ENCODE peak calls at places on chromosome 17, in nine cellular contexts. W is psoas muscle; C is CD8-positive, alpha-beta T cell; P is heart right ventricle; K is WERI-Rb-1; O is right atrium auricular region; M is endothelial cell of umbilical vein; U is AG04450; X is pancreas. S is an unnamed sample.

GRCh38 chr17:2282297-2282873 is 21.2 kb downstream of the SMG6 start:
- DNase-seq in X (no peak), U (peak), P (no peak), M (peak), W (no peak), K (no peak), C (no peak), O (no peak), S (peak)

GRCh38 chr17:2055494-2056220 is 754 bp downstream of the HIC1 start:
- DNase-seq in K (no peak), P (peak), U (no peak), O (no peak), W (peak), C (peak), X (no peak), M (no peak), S (peak)

GRCh38 chr17:61533797-61534196 is 57.2 kb downstream of the NACA2 start:
- DNase-seq in C (no peak), X (no peak), U (no peak), M (no peak), W (no peak), K (no peak), O (no peak), P (no peak), S (no peak)

GRCh38 chr17:65409381-65409780 is 152.1 kb downstream of the AXIN2 start:
- DNase-seq in K (no peak), P (no peak), C (no peak), W (no peak), M (no peak), U (no peak), X (no peak), O (no peak), S (no peak)

GRCh38 chr17:64683791-64684190 is 21.7 kb upstream of the SMURF2 start:
- DNase-seq in M (no peak), K (no peak), W (no peak), U (no peak), O (no peak), P (no peak), X (no peak), C (no peak), S (no peak)

GRCh38 chr17:74527081-74527480 is 4.2 kb downstream of the CD300LB start:
- DNase-seq in P (no peak), X (no peak), C (peak), K (no peak), U (no peak), O (no peak), W (no peak), M (no peak), S (no peak)

GRCh38 chr17:73072254-73072962 is 20.1 kb downstream of the SLC39A11 start:
- DNase-seq in O (no peak), C (no peak), U (no peak), M (no peak), P (no peak), W (no peak), X (no peak), K (no peak), S (no peak)

GRCh38 chr17:14575349-14575966 is 274.6 kb downstream of the HS3ST3B1 start:
- DNase-seq in U (peak), K (no peak), W (no peak), O (no peak), P (no peak), M (no peak), X (no peak), C (no peak), S (peak)

GRCh38 chr17:40069751-40070643 is 7.2 kb downstream of the THRA start:
- DNase-seq in C (peak), X (peak), K (peak), P (peak), M (peak), O (no peak), U (no peak), W (no peak), S (peak)

GRCh38 chr17:44543213-44543904 is 13.9 kb upstream of the FZD2 start:
- DNase-seq in W (no peak), M (no peak), K (no peak), O (no peak), C (no peak), P (no peak), X (no peak), U (peak), S (peak)

GRCh38 chr17:73469311-73469710 is 157.5 kb upstream of the CDC42EP4 start:
- DNase-seq in X (no peak), U (no peak), C (no peak), M (no peak), W (no peak), K (no peak), O (no peak), P (no peak), S (no peak)

GRCh38 chr17:7436556-7437368 is 1.5 kb downstream of the TMEM102 start:
- DNase-seq in M (peak), O (peak), K (peak), P (peak), U (no peak), X (peak), C (peak), W (peak), S (peak)

GRCh38 chr17:38464723-38465419 is 36.6 kb downstream of the ARHGAP23 start:
- DNase-seq in O (peak), W (peak), P (peak), U (peak), M (peak), K (no peak), C (no peak), X (no peak), S (peak)

GRCh38 chr17:50949128-50950001 is 83.2 kb upstream of the TOB1 start:
- DNase-seq in U (no peak), X (peak), O (no peak), M (no peak), K (peak), P (no peak), C (no peak), W (peak), S (no peak)

GRCh38 chr17:21387616-21388015 is 11.5 kb downstream of the KCNJ12 start:
- DNase-seq in U (no peak), W (no peak), X (no peak), O (no peak), K (no peak), M (no peak), P (no peak), C (no peak), S (no peak)

GRCh38 chr17:1002771-1003555 is 6.0 kb downstream of the TIMM22 start:
- DNase-seq in U (peak), W (no peak), O (no peak), P (no peak), M (peak), C (no peak), K (no peak), X (no peak), S (peak)

GRCh38 chr17:66375121-66375520 is 72.7 kb downstream of the PRKCA start:
- DNase-seq in K (peak), O (no peak), M (no peak), P (no peak), U (no peak), C (no peak), X (no peak), W (no peak), S (no peak)

GRCh38 chr17:79933863-79934652 is 94.8 kb upstream of the CBX4 start:
- DNase-seq in X (no peak), M (peak), U (no peak), P (no peak), O (no peak), K (no peak), C (no peak), W (peak), S (peak)

GRCh38 chr17:40092581-40092980 is 7.8 kb downstream of the NR1D1 start:
- DNase-seq in C (no peak), M (no peak), U (no peak), X (no peak), K (peak), P (no peak), O (no peak), W (no peak), S (no peak)

GRCh38 chr17:2062571-2063183 is 7.8 kb downstream of the HIC1 start:
- DNase-seq in X (no peak), W (peak), P (no peak), C (no peak), K (no peak), M (peak), O (no peak), U (no peak), S (peak)

GRCh38 chr17:8341456-8341855 is 1.8 kb downstream of the ODF4 start:
- DNase-seq in W (no peak), K (no peak), M (no peak), X (no peak), P (no peak), O (no peak), C (no peak), U (no peak), S (no peak)

GRCh38 chr17:34245496-34245895 is 9.6 kb upstream of the CCL2 start:
- DNase-seq in W (no peak), P (no peak), O (no peak), X (no peak), U (no peak), C (no peak), K (no peak), M (no peak), S (no peak)

GRCh38 chr17:40076595-40076994 is 13.8 kb downstream of the THRA start:
- DNase-seq in U (no peak), X (peak), K (no peak), O (no peak), W (no peak), C (no peak), P (no peak), M (no peak), S (no peak)

GRCh38 chr17:45775576-45776011 is 8.5 kb upstream of the CRHR1 start:
- DNase-seq in K (peak), P (peak), M (no peak), C (no peak), O (no peak), X (peak), W (peak), U (no peak), S (no peak)

GRCh38 chr17:33142703-33143299 is 150.3 kb downstream of the ASIC2 start:
- DNase-seq in P (no peak), X (peak), W (no peak), U (no peak), C (peak), M (peak), K (no peak), O (no peak), S (peak)

GRCh38 chr17:60089097-60089844 is 10.6 kb upstream of the HEATR6 start:
- DNase-seq in O (no peak), P (no peak), K (no peak), M (no peak), W (no peak), U (no peak), X (no peak), C (no peak), S (no peak)

GRCh38 chr17:78976907-78977680 is 2.6 kb downstream of the LGALS3BP start:
- DNase-seq in X (no peak), C (no peak), K (no peak), P (no peak), O (no peak), W (no peak), U (no peak), M (no peak), S (no peak)

GRCh38 chr17:11240041-11240801 is 792 bp upstream of the SHISA6 start:
- DNase-seq in P (peak), X (peak), M (no peak), O (no peak), K (peak), U (no peak), W (peak), C (no peak), S (no peak)

GRCh38 chr17:79087428-79088143 is 13.0 kb downstream of the ENGASE start:
- DNase-seq in K (peak), U (no peak), M (peak), O (peak), C (peak), X (peak), W (peak), P (peak), S (peak)

GRCh38 chr17:64154321-64155089 is 24.6 kb upstream of the ERN1 start:
- DNase-seq in X (no peak), O (no peak), K (no peak), M (no peak), U (no peak), W (no peak), C (no peak), P (peak), S (no peak)

GRCh38 chr17:44071772-44072171 is 1.2 kb downstream of the G6PC3 start:
- DNase-seq in X (no peak), P (no peak), M (peak), C (no peak), W (no peak), U (no peak), O (no peak), K (no peak), S (peak)

GRCh38 chr17:48612854-48613691 is 2.0 kb downstream of the HOXB8 start:
- DNase-seq in M (peak), W (peak), P (no peak), O (no peak), K (peak), C (peak), X (no peak), U (no peak), S (peak)

GRCh38 chr17:6457688-6458190 is 13.5 kb downstream of the PIMREG start:
- DNase-seq in W (no peak), M (no peak), O (no peak), K (no peak), X (no peak), C (no peak), U (no peak), P (no peak), S (no peak)

GRCh38 chr17:15510361-15510760 is 42.9 kb upstream of the CDRT4 start:
- DNase-seq in C (no peak), O (no peak), K (no peak), W (no peak), P (no peak), X (no peak), U (no peak), M (peak), S (peak)

GRCh38 chr17:75552847-75553552 is 27.5 kb downstream of the LLGL2 start:
- DNase-seq in C (no peak), W (no peak), U (no peak), M (no peak), K (no peak), P (no peak), O (no peak), X (no peak), S (peak)
- H3K27ac ChIP-seq in C (no peak), W (no peak), U (no peak), M (no peak), K (no peak), P (no peak), O (no peak), X (no peak), S (peak)

GRCh38 chr17:19470529-19471261 is 59.7 kb downstream of the RNF112 start:
- DNase-seq in K (peak), W (peak), U (peak), M (no peak), O (peak), X (no peak), P (peak), C (no peak), S (no peak)
- H3K27ac ChIP-seq in K (no peak), W (no peak), U (peak), M (no peak), O (no peak), X (no peak), P (no peak), C (no peak), S (no peak)

GRCh38 chr17:77872199-77872598 is 86.3 kb upstream of the TNRC6C start:
- DNase-seq in X (no peak), C (no peak), K (no peak), W (no peak), M (no peak), U (no peak), P (no peak), O (no peak), S (no peak)

GRCh38 chr17:77867976-77868713 is 90.4 kb upstream of the TNRC6C start:
- DNase-seq in C (no peak), X (no peak), M (no peak), U (no peak), K (no peak), P (peak), W (no peak), O (no peak), S (no peak)

GRCh38 chr17:77867308-77867781 is 91.2 kb upstream of the TNRC6C start:
- DNase-seq in P (no peak), W (no peak), C (no peak), M (no peak), O (no peak), X (no peak), U (no peak), K (no peak), S (no peak)

GRCh38 chr17:77869041-77869595 is 89.4 kb upstream of the TNRC6C start:
- DNase-seq in C (no peak), W (no peak), P (no peak), O (no peak), K (no peak), X (no peak), U (no peak), M (no peak), S (no peak)

GRCh38 chr17:77869665-77870132 is 88.8 kb upstream of the TNRC6C start:
- DNase-seq in O (no peak), U (no peak), X (no peak), K (no peak), P (peak), W (no peak), C (no peak), M (no peak), S (no peak)
- H3K27ac ChIP-seq in O (no peak), U (no peak), X (no peak), K (no peak), P (no peak), W (no peak), C (no peak), M (no peak), S (no peak)

GRCh38 chr17:49789278-49789578 is 747 bp downstream of the KAT7 start:
- DNase-seq in W (no peak), M (no peak), P (no peak), K (no peak), X (no peak), U (no peak), O (no peak), C (no peak), S (no peak)
- H3K27ac ChIP-seq in W (peak), M (no peak), P (no peak), K (no peak), X (no peak), U (no peak), O (peak), C (no peak), S (no peak)

GRCh38 chr17:42049834-42050359 is 504 bp downstream of the C17orf113 start:
- DNase-seq in U (no peak), M (no peak), K (no peak), W (no peak), P (no peak), O (no peak), C (no peak), X (no peak), S (peak)

GRCh38 chr17:42051645-42052044 is 1.2 kb upstream of the C17orf113 start:
- DNase-seq in O (no peak), W (no peak), K (no peak), P (no peak), C (no peak), M (no peak), X (no peak), U (no peak), S (no peak)

GRCh38 chr17:42052478-42052877 is 2.1 kb upstream of the C17orf113 start:
- DNase-seq in W (no peak), P (no peak), X (no peak), C (no peak), K (no peak), M (no peak), O (no peak), U (no peak), S (no peak)

GRCh38 chr17:42051013-42051400 is 606 bp upstream of the C17orf113 start:
- DNase-seq in M (no peak), C (no peak), P (no peak), X (no peak), O (no peak), W (no peak), K (no peak), U (no peak), S (no peak)

GRCh38 chr17:42050360-42051012 is at the start of gene C17orf113:
- DNase-seq in O (no peak), C (peak), U (no peak), K (peak), P (peak), M (peak), X (peak), W (peak), S (peak)
- H3K27ac ChIP-seq in O (peak), C (no peak), U (no peak), K (peak), P (peak), M (no peak), X (peak), W (peak), S (no peak)

GRCh38 chr17:17079336-17079735 is 37.1 kb downstream of the MPRIP start:
- DNase-seq in M (no peak), U (no peak), K (peak), W (no peak), O (no peak), P (no peak), X (no peak), C (no peak), S (no peak)
- H3K27ac ChIP-seq in M (no peak), U (no peak), K (peak), W (peak), O (peak), P (peak), X (peak), C (no peak), S (no peak)

S was measured in mesenchymal stem cell.